ENCODE peak calls at places on chromosome 12, in six cellular contexts. G is tibial nerve, M is BE2C, N is Peyer's patch, C is colonic mucosa, L is progenitor cell of endocrine pancreas. S is an unnamed sample.

GRCh38 chr12:75699728-75700496 is 188.5 kb upstream of the KRR1 start:
- DNase-seq in G (no peak), M (no peak), N (no peak), C (no peak), L (no peak), S (no peak)

GRCh38 chr12:42961395-42961794 is 371.8 kb upstream of the PRICKLE1 start:
- DNase-seq in G (no peak), M (no peak), N (no peak), C (no peak), L (no peak), S (no peak)

GRCh38 chr12:2336409-2336829 is 283.6 kb downstream of the CACNA1C start:
- DNase-seq in G (peak), M (no peak), N (no peak), C (no peak), L (no peak), S (no peak)

GRCh38 chr12:54018608-54018984 is 9.6 kb upstream of the HOXC6 start:
- DNase-seq in G (peak), M (peak), N (peak), C (no peak), L (no peak), S (no peak)

GRCh38 chr12:118645219-118645618 is 268.9 kb downstream of the SUDS3 start:
- DNase-seq in G (no peak), M (no peak), N (no peak), C (peak), L (peak), S (no peak)

GRCh38 chr12:81573228-81573627 is 185.9 kb downstream of the PPFIA2 start:
- DNase-seq in G (no peak), M (no peak), N (no peak), C (no peak), L (no peak), S (no peak)

GRCh38 chr12:4383304-4383865 is 3.9 kb upstream of the FGF23 start:
- DNase-seq in G (no peak), M (no peak), N (no peak), C (no peak), L (no peak), S (no peak)

GRCh38 chr12:64400041-64400440 is 4.2 kb upstream of the XPOT start:
- DNase-seq in G (no peak), M (no peak), N (no peak), C (no peak), L (no peak), S (no peak)

GRCh38 chr12:15526033-15526432 is 203.7 kb downstream of the PTPRO start:
- DNase-seq in G (no peak), M (no peak), N (no peak), C (no peak), L (no peak), S (no peak)

GRCh38 chr12:15525414-15525813 is 203.1 kb downstream of the PTPRO start:
- DNase-seq in G (no peak), M (no peak), N (no peak), C (no peak), L (no peak), S (no peak)

GRCh38 chr12:15520844-15521243 is 198.5 kb downstream of the PTPRO start:
- DNase-seq in G (no peak), M (no peak), N (no peak), C (no peak), L (no peak), S (no peak)

GRCh38 chr12:15520083-15520482 is 197.8 kb downstream of the PTPRO start:
- DNase-seq in G (no peak), M (peak), N (no peak), C (no peak), L (no peak), S (no peak)

GRCh38 chr12:15522574-15523187 is 200.4 kb downstream of the PTPRO start:
- DNase-seq in G (no peak), M (no peak), N (no peak), C (no peak), L (no peak), S (no peak)
- TF ChIP-seq CTCF in G (peak), M (peak), N (no peak), C (peak), L (peak), S (no peak)

GRCh38 chr12:124568431-124569374 is 1.3 kb upstream of the NCOR2 start:
- DNase-seq in G (peak), M (peak), N (peak), C (peak), L (no peak), S (peak)
- TF ChIP-seq CTCF in G (peak), M (peak), N (no peak), C (peak), L (no peak), S (no peak)

DNA sequence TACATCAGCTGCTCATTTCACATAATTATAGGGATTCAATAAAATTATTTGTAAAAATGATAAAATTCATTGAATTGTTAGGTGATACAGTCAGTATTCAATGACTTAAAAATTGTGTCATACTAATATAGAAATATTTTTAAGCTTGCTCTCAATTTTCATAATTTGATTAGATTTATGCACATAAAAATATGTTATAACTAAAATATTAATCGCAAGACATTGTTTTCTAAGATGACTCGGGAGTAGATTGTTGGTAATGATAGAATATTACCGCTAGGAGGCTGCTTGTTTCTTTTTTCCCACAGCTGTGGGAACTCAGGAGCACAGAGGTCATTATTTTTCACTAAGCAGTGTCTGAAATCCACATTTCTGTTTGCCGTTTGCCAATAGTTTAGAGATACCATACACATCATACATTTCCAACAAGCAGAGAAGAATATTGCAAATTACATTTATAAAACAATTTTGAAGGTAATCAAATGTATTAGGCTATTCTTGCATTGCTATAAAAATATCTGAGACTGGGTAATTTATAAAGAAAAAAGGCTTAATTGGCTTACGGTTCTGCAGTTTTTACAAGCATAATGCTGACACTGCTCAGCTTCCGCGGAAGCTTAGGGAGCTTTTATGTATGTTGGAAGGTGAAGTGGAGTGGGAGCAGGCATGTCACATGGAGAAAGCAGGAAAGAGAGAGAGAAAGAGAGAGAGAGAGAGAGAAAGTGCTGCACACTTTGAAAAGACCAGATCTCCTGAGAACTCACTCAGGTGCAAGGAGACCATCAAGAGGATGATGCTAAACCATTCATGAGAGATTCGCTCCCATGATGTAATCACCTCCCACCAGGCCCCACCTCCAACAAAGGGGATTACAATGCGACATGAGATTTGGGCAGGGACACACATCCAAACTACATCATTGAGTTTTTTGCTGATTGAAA is 9.2 kb downstream of the CD69 start:
- DNase-seq in G (no peak), M (no peak), N (no peak), C (no peak), L (no peak), S (no peak)
- TF ChIP-seq CTCF in G (no peak), M (no peak), N (no peak), C (no peak), L (no peak), S (peak)

GRCh38 chr12:123998344-123998941 is 25.4 kb downstream of the ZNF664 start:
- DNase-seq in G (no peak), M (no peak), N (no peak), C (no peak), L (no peak), S (no peak)

GRCh38 chr12:123998960-123999359 is 25.9 kb downstream of the ZNF664 start:
- DNase-seq in G (no peak), M (no peak), N (no peak), C (no peak), L (no peak), S (no peak)

GRCh38 chr12:124001343-124001742 is 28.3 kb downstream of the ZNF664 start:
- DNase-seq in G (no peak), M (no peak), N (no peak), C (no peak), L (no peak), S (no peak)

GRCh38 chr12:124002021-124002640 is 29.1 kb downstream of the ZNF664 start:
- DNase-seq in G (no peak), M (no peak), N (no peak), C (no peak), L (no peak), S (no peak)

GRCh38 chr12:124000111-124000510 is 27.1 kb downstream of the ZNF664 start:
- DNase-seq in G (no peak), M (no peak), N (no peak), C (no peak), L (no peak), S (no peak)
- TF ChIP-seq CTCF in G (no peak), M (no peak), N (no peak), C (no peak), L (no peak), S (no peak)

GRCh38 chr12:26524862-26525465 is 308.0 kb downstream of the ITPR2 start:
- DNase-seq in G (peak), M (no peak), N (no peak), C (peak), L (no peak), S (no peak)
- TF ChIP-seq CTCF in G (peak), M (peak), N (peak), C (peak), L (peak), S (no peak)

GRCh38 chr12:24596768-24597388 is 352.0 kb downstream of the BCAT1 start:
- DNase-seq in G (no peak), M (no peak), N (no peak), C (no peak), L (no peak), S (no peak)

GRCh38 chr12:24591079-24591626 is 357.7 kb downstream of the BCAT1 start:
- DNase-seq in G (no peak), M (no peak), N (no peak), C (no peak), L (no peak), S (no peak)

GRCh38 chr12:24599737-24600136 is 349.2 kb downstream of the BCAT1 start:
- DNase-seq in G (no peak), M (no peak), N (no peak), C (no peak), L (no peak), S (no peak)

GRCh38 chr12:24592048-24592447 is 356.9 kb downstream of the BCAT1 start:
- DNase-seq in G (no peak), M (no peak), N (no peak), C (no peak), L (no peak), S (no peak)

GRCh38 chr12:24595652-24596235 is 353.2 kb downstream of the BCAT1 start:
- DNase-seq in G (no peak), M (no peak), N (no peak), C (no peak), L (no peak), S (no peak)
- TF ChIP-seq CTCF in G (no peak), M (peak), N (no peak), C (no peak), L (peak), S (no peak)

GRCh38 chr12:114439306-114439705 is 33.4 kb upstream of the TBX5 start:
- DNase-seq in G (no peak), M (no peak), N (no peak), C (no peak), L (no peak), S (no peak)

GRCh38 chr12:114440450-114441383 is 34.8 kb upstream of the TBX5 start:
- DNase-seq in G (no peak), M (no peak), N (no peak), C (no peak), L (no peak), S (no peak)

GRCh38 chr12:114438635-114439256 is 32.8 kb upstream of the TBX5 start:
- DNase-seq in G (no peak), M (no peak), N (no peak), C (no peak), L (no peak), S (no peak)

GRCh38 chr12:114443607-114444421 is 37.9 kb upstream of the TBX5 start:
- DNase-seq in G (no peak), M (no peak), N (no peak), C (no peak), L (no peak), S (no peak)

DNA sequence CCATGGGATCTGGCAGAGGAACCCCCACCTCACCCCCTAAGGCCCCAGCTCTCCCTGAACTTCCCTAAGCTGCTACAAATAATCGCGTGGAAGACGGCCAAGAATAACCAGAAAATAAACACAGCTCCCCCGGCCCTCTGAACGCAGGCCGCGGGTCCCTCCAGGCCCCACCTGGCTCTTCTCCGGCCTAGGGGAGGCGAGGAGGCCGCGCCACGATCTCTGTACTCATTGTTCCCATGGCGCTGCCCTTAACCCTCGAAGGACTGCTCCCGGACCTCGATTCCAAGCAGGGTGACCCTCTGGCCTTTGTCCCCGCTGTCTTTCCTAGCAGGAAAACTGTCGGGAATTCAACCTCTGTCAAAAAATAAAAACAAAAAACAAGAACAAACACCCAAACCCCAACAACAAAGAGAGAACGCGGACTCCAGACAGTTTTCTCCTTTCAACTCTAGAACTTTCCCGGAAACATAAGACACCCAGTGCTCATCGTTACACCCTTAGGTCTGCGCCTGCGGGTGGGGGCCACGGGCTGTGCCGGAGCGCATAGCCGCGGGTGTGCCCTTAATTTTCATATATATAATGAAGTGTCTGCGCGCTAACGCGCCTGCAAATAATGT is 34.0 kb upstream of the TBX5 start:
- DNase-seq in G (no peak), M (no peak), N (no peak), C (no peak), L (no peak), S (no peak)
- TF ChIP-seq CTCF in G (no peak), M (no peak), N (no peak), C (no peak), L (no peak), S (no peak)

GRCh38 chr12:111295176-111295575 is 73.7 kb downstream of the PHETA1 start:
- DNase-seq in G (no peak), M (no peak), N (no peak), C (no peak), L (no peak), S (no peak)

GRCh38 chr12:111296906-111297463 is 71.9 kb downstream of the PHETA1 start:
- DNase-seq in G (no peak), M (no peak), N (no peak), C (no peak), L (no peak), S (no peak)

GRCh38 chr12:111298583-111299436 is 70.1 kb downstream of the PHETA1 start:
- DNase-seq in G (peak), M (peak), N (peak), C (peak), L (peak), S (peak)

GRCh38 chr12:111293266-111294009 is 75.5 kb downstream of the PHETA1 start:
- DNase-seq in G (no peak), M (no peak), N (no peak), C (no peak), L (no peak), S (no peak)

DNA sequence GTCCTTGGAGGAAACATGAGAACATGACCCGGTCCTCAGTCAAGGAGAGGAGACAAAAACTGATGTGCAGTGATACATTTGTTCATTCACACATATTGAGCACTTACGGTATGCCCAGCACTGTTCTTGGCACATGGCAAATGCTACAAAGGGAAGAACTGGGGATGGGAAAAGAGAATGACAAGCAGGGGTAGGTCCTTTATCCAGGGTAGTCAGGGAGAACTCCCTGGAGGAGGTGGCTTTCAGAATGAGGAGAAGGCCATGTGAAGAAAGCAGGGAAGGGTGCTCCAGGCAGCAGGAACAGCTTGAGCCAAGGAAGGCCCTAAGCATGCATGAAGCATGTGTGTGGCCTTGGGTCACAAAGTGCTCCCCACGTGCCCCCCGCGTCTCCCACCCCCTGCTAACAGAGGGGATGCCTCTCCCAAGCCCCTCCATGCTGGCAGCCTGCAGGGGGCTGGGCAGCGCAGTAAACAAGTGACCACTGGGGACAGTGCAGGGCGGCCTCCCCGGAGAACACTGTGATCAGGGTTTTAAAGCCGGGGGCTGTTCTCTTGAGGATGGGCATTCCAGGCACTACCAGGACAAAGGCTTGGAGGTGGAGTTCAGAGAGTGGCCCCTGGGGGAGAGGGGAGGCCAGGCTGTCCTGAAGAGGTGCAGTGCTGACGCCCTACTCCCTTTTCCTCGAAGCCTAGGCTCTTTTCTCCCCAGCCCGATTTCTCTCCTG is 71.0 kb downstream of the PHETA1 start:
- DNase-seq in G (no peak), M (no peak), N (no peak), C (no peak), L (no peak), S (no peak)
- TF ChIP-seq CTCF in G (no peak), M (no peak), N (no peak), C (no peak), L (no peak), S (no peak)

S was measured in activated B cell treated with CpG ODN at 0.5 μM for 24 hours.